ENCODE peak calls at places on chromosome 10, in six cellular contexts. F is Peyer's patch, H is thoracic aorta, P is neuronal stem cell, D is GM23338, N is heart right ventricle. M is an unnamed sample.

GRCh38 chr10:79929409-79929904 is 19.4 kb downstream of the SFTPD start:
- DNase-seq in F (peak; percentile 58), H (no peak), P (peak; percentile 65), D (peak; percentile 93), N (peak; percentile 83), M (peak; percentile 59)

GRCh38 chr10:131170042-131170983 is 141.2 kb downstream of the TCERG1L start:
- DNase-seq in F (no peak), H (no peak), P (no peak), D (no peak), N (no peak), M (no peak)

GRCh38 chr10:127044191-127044590 is 139.0 kb downstream of the DOCK1 start:
- DNase-seq in F (no peak), H (no peak), P (no peak), D (no peak), N (no peak), M (no peak)

GRCh38 chr10:123890246-123890645 is 1.4 kb downstream of the CPXM2 start:
- DNase-seq in F (no peak), H (no peak), P (no peak), D (no peak), N (no peak), M (no peak)

GRCh38 chr10:76647276-76647675 is 990.3 kb downstream of the KCNMA1 start:
- DNase-seq in F (no peak), H (no peak), P (no peak), D (no peak), N (no peak), M (no peak)

GRCh38 chr10:13099144-13099665 is 758 bp upstream of the OPTN start:
- DNase-seq in F (peak; percentile 47), H (no peak), P (peak; percentile 48), D (peak; percentile 93), N (peak; percentile 25), M (no peak)

GRCh38 chr10:17606547-17607040 is 10.6 kb downstream of the HACD1 start:
- DNase-seq in F (no peak), H (no peak), P (no peak), D (no peak), N (no peak), M (no peak)

GRCh38 chr10:75018873-75019272 is 92.6 kb upstream of the SAMD8 start:
- DNase-seq in F (no peak), H (no peak), P (no peak), D (no peak), N (no peak), M (no peak)

GRCh38 chr10:13915710-13916109 is 328.9 kb downstream of the PRPF18 start:
- DNase-seq in F (no peak), H (no peak), P (peak; percentile 26), D (no peak), N (no peak), M (peak; percentile 20)

GRCh38 chr10:130393342-130393741 is 257.2 kb downstream of the GLRX3 start:
- DNase-seq in F (no peak), H (no peak), P (no peak), D (no peak), N (no peak), M (no peak)

GRCh38 chr10:32190890-32191491 is 134.8 kb upstream of the KIF5B start:
- DNase-seq in F (no peak), H (no peak), P (peak; percentile 15), D (peak; percentile 56), N (no peak), M (no peak)

GRCh38 chr10:87658858-87659555 is 671 bp upstream of the PAPSS2 start:
- DNase-seq in F (no peak), H (no peak), P (no peak), D (peak; percentile 84), N (no peak), M (no peak)

GRCh38 chr10:111455776-111456426 is 379.1 kb downstream of the ADRA2A start:
- DNase-seq in F (no peak), H (no peak), P (no peak), D (no peak), N (no peak), M (no peak)

GRCh38 chr10:129694633-129695356 is 227.8 kb downstream of the MGMT start:
- DNase-seq in F (no peak), H (no peak), P (no peak), D (no peak), N (peak; percentile 57), M (no peak)

GRCh38 chr10:111083222-111084095 is 6.6 kb downstream of the ADRA2A start:
- DNase-seq in F (no peak), H (no peak), P (no peak), D (no peak), N (no peak), M (no peak)

GRCh38 chr10:77855404-77856155 is 71.0 kb downstream of the DLG5 start:
- DNase-seq in F (no peak), H (no peak), P (no peak), D (no peak), N (no peak), M (no peak)

GRCh38 chr10:117574546-117575146 is 32.1 kb downstream of the EMX2 start:
- DNase-seq in F (no peak), H (no peak), P (no peak), D (no peak), N (no peak), M (peak; percentile 1)

GRCh38 chr10:17059197-17059688 is 70.4 kb downstream of the CUBN start:
- DNase-seq in F (no peak), H (no peak), P (no peak), D (no peak), N (no peak), M (no peak)

GRCh38 chr10:92573091-92573797 is 649 bp downstream of the IDE start:
- DNase-seq in F (peak; percentile 41), H (no peak), P (peak; percentile 9), D (peak; percentile 55), N (no peak), M (no peak)

GRCh38 chr10:102408728-102409603 is 9.6 kb downstream of the PSD start:
- DNase-seq in F (peak; percentile 35), H (no peak), P (no peak), D (peak; percentile 64), N (no peak), M (peak; percentile 78)

DNA sequence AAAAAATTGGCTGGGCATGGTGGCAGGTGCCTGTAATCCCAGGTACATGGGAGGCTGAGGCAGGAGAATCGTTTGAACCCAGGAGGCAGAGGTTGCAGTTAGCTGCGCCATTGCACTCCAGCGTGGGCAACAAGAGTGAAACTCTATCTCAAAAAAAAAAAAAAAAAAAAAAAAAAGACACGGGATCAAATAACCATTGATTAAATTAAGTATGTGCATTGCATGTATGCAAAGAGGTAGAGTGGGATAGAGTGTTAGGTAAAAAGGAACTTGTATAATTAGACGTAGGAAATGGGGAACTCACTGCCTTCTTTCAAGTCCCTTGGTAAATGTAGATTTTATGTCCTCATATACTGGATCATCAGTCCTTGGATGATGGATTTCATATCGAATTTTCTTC is 13.1 kb downstream of the VCL start:
- DNase-seq in F (no peak), H (no peak), P (no peak), D (no peak), N (no peak), M (no peak)
- H3K27ac ChIP-seq in F (no peak overlapping the region), H (peak overlapping the region; percentile 63), P (no peak overlapping the region), D (peak overlapping the region; percentile 2), N (no peak overlapping the region), M (no peak overlapping the region)

GRCh38 chr10:61263561-61263960 is 189.6 kb downstream of the TMEM26 start:
- DNase-seq in F (no peak), H (no peak), P (no peak), D (no peak), N (no peak), M (no peak)

GRCh38 chr10:61257956-61258496 is 195.2 kb downstream of the TMEM26 start:
- DNase-seq in F (no peak), H (no peak), P (no peak), D (no peak), N (no peak), M (no peak)

DNA sequence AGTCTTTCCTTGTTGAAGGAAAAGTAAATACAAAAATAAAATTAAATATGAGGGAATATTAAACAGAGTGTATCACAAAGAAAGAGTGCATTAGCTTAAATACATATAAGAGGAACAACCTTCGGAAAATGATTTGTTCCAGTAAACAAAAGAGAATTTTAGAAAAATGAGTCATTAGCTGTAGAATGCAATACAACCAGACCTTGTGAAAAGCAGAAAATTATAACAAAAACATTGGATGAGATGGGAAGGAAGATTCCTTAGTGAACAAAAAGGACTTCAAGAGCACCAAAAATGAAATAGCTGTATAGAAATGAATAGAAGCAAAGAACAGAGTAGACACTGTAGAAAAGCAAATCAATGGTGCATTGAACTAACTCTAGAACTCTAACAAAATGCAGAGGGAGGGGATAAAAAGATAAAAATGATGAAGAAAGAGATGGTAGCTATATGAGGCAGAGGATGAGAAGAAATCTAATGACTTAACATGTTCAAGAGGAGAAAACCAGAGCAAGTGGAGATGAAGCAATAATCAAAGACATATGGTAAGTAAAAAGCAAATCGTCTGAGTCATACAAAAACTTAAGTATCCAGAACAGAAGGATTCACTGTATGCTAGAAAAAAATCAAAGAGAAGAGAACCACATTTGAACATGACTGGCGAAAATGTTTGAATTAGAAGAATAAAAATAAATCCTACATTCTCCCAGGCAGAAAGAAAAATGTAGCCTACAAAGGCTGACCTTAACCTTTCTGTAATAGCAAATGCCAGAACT is 190.5 kb downstream of the TMEM26 start:
- DNase-seq in F (no peak), H (no peak), P (no peak), D (no peak), N (no peak), M (no peak)
- H3K27ac ChIP-seq in F (no peak overlapping the region), H (no peak overlapping the region), P (no peak overlapping the region), D (no peak overlapping the region), N (no peak overlapping the region), M (no peak overlapping the region)

GRCh38 chr10:94403034-94403822 is 887 bp downstream of the TBC1D12 start:
- DNase-seq in F (peak; percentile 70), H (peak; percentile 7), P (peak; percentile 21), D (peak; percentile 62), N (peak; percentile 64), M (no peak)
- H3K27ac ChIP-seq in F (peak overlapping the region; percentile 97), H (peak overlapping the region; percentile 86), P (no peak overlapping the region), D (no peak overlapping the region), N (peak overlapping the region; percentile 84), M (peak overlapping the region; percentile 87)

DNA sequence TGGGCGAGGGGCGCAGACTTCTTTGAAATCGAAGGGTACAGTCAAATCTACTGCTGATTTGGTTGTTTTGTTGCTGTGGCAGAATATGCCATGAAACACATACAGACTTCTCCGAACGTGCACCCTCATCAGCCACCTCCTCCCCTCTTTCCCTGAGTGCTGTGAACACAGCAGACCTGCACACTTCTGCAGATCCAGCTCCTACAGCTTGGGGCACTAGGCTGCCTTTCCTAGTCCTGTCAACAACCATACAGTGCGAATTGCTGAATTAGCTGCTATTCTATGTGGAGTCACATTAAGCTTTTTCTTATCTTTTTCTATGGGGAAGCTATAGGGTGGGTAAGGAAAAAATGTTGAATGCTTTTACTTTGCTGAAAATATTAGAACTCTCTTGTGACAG is 57.5 kb downstream of the COL17A1 start:
- DNase-seq in F (no peak), H (no peak), P (no peak), D (peak; percentile 70), N (no peak), M (peak; percentile 36)
- H3K27ac ChIP-seq in F (no peak overlapping the region), H (no peak overlapping the region), P (no peak overlapping the region), D (no peak overlapping the region), N (no peak overlapping the region), M (peak overlapping the region; percentile 17)

GRCh38 chr10:35789996-35790395 is 147.9 kb upstream of the FZD8 start:
- DNase-seq in F (no peak), H (no peak), P (no peak), D (no peak), N (no peak), M (no peak)
- H3K27ac ChIP-seq in F (no peak overlapping the region), H (no peak overlapping the region), P (no peak overlapping the region), D (no peak overlapping the region), N (no peak overlapping the region), M (no peak overlapping the region)